ENCODE peak calls at places on chromosomes 6 and 20, in nine cellular contexts. W is right atrium auricular region, J is right cardiac atrium, P is suprapubic skin, V is fibroblast of lung, B is thyroid gland, O is WERI-Rb-1, C is gastrocnemius medialis, D is heart right ventricle. T is an unnamed sample.

GRCh38 chr20:58308680-58309527 is 611 bp upstream of the RAB22A start:
- DNase-seq in B (peak), W (peak), D (peak), J (peak), P (peak), V (peak), O (no peak), C (peak), T (no peak)

GRCh38 chr20:47782091-47782490 is 3.2 kb downstream of the SULF2 start:
- DNase-seq in B (no peak), D (no peak), J (no peak), W (no peak), O (no peak), C (no peak), V (no peak), P (no peak), T (no peak)

GRCh38 chr6:126432564-126432963 is 92.6 kb downstream of the CENPW start:
- DNase-seq in J (no peak), D (no peak), W (no peak), B (no peak), C (no peak), P (no peak), V (no peak), O (no peak), T (no peak)

GRCh38 chr6:73579851-73580246 is 59.0 kb upstream of the EEF1A1 start:
- DNase-seq in O (no peak), J (peak), P (no peak), D (no peak), C (no peak), V (peak), B (peak), W (no peak), T (no peak)

GRCh38 chr6:36139431-36139830 is 9.1 kb downstream of the MAPK13 start:
- DNase-seq in C (no peak), V (no peak), D (no peak), O (peak), B (no peak), P (no peak), W (no peak), J (no peak), T (no peak)

GRCh38 chr6:1916334-1916985 is 306.7 kb downstream of the FOXC1 start:
- DNase-seq in P (no peak), O (no peak), C (no peak), J (no peak), D (no peak), V (peak), B (no peak), W (no peak), T (no peak)

GRCh38 chr20:46954490-46955038 is 59.9 kb downstream of the EYA2 start:
- DNase-seq in W (no peak), B (no peak), V (peak), D (no peak), C (no peak), J (no peak), O (no peak), P (no peak), T (no peak)

GRCh38 chr6:156774872-156775405 is 2.2 kb upstream of the ARID1B start:
- DNase-seq in C (no peak), V (no peak), B (no peak), P (no peak), J (no peak), O (peak), W (no peak), D (no peak), T (no peak)

GRCh38 chr20:63596423-63596822 is 22.4 kb upstream of the HELZ2 start:
- DNase-seq in B (no peak), C (no peak), D (no peak), J (no peak), O (no peak), V (no peak), P (no peak), W (no peak), T (no peak)

GRCh38 chr6:109672204-109672603 is 18.8 kb downstream of the AK9 start:
- DNase-seq in C (no peak), P (no peak), W (no peak), V (peak), B (no peak), D (no peak), J (no peak), O (no peak), T (no peak)

GRCh38 chr6:109523478-109523877 is 40.5 kb upstream of the ZBTB24 start:
- DNase-seq in C (no peak), P (no peak), D (no peak), B (no peak), O (no peak), W (no peak), J (no peak), V (peak), T (no peak)

GRCh38 chr6:46651766-46652165 is 852 bp downstream of the CYP39A1 start:
- DNase-seq in C (no peak), D (no peak), O (no peak), V (no peak), P (no peak), J (no peak), W (no peak), B (no peak), T (no peak)

GRCh38 chr20:32507998-32508774 is 76.9 kb downstream of the NOL4L start:
- DNase-seq in O (no peak), P (no peak), D (no peak), B (no peak), C (no peak), V (no peak), J (no peak), W (no peak), T (no peak)

GRCh38 chr20:44586986-44587980 is 4.9 kb downstream of the PKIG start:
- DNase-seq in D (no peak), B (no peak), C (no peak), P (no peak), W (no peak), J (no peak), V (no peak), O (no peak), T (no peak)
- H3K27ac ChIP-seq in D (peak), B (no peak), C (peak), P (no peak), W (peak), J (peak), V (no peak), O (no peak), T (no peak)

DNA sequence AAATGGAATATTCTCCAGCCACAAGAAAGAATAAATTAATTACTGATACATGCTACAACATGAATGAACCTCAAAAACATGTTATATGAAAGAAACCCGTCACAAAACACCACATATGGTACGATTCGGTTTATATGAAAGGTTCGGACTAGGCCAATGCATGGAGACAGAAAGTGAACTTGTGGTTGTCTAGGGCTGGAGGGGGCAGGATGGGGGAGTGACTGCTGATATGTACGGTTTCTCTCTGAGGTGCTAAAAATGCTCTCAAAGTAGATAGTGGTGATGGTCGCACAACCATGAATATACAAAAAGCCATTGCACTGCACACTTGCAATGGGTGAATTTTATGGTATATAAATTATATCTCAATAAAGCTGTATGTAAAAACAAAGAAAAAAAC is 18.3 kb downstream of the AGPAT4 start:
- DNase-seq in P (no peak), O (no peak), D (no peak), J (no peak), C (no peak), W (no peak), B (no peak), V (no peak), T (no peak)
- H3K4me3 ChIP-seq in P (no peak), O (no peak), D (no peak), J (no peak), C (no peak), W (no peak), B (no peak), V (no peak), T (no peak)

GRCh38 chr6:68636710-68637470 is 1.8 kb downstream of the ADGRB3 start:
- DNase-seq in W (no peak), V (no peak), B (no peak), D (no peak), J (no peak), P (no peak), O (no peak), C (no peak), T (no peak)
- H3K27ac ChIP-seq in W (no peak), V (no peak), B (no peak), D (peak), J (no peak), P (no peak), O (no peak), C (no peak), T (peak)

DNA sequence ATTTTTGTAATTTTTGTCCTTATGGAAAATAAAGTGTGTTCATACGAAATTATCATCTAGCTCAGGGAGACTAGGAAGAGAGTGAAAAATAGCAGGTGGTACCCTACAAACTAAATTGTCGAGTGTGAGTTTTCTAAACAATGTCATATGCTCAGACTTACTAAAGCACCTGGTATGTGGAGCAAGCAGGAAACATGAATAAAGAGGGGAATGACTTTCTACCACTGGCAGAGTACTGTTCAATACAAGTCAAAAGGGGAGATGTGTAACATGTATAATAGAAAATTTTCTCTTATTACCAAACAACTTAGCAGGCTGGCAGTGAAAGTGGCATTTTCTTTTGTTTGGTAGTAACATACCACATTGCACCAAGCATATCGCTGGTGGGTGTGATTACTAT is 36.1 kb downstream of the CTNNBL1 start:
- DNase-seq in B (no peak), D (no peak), J (no peak), P (no peak), V (peak), C (no peak), W (no peak), O (no peak), T (no peak)
- H3K4me3 ChIP-seq in B (no peak), D (no peak), J (no peak), P (no peak), V (no peak), C (no peak), W (no peak), O (no peak), T (no peak)

GRCh38 chr6:25312703-25313102 is 33.5 kb downstream of the CARMIL1 start:
- DNase-seq in D (no peak), J (no peak), V (peak), B (no peak), W (no peak), C (no peak), O (no peak), P (no peak), T (no peak)
- H3K27ac ChIP-seq in D (peak), J (no peak), V (peak), B (no peak), W (peak), C (no peak), O (no peak), P (peak), T (no peak)

DNA sequence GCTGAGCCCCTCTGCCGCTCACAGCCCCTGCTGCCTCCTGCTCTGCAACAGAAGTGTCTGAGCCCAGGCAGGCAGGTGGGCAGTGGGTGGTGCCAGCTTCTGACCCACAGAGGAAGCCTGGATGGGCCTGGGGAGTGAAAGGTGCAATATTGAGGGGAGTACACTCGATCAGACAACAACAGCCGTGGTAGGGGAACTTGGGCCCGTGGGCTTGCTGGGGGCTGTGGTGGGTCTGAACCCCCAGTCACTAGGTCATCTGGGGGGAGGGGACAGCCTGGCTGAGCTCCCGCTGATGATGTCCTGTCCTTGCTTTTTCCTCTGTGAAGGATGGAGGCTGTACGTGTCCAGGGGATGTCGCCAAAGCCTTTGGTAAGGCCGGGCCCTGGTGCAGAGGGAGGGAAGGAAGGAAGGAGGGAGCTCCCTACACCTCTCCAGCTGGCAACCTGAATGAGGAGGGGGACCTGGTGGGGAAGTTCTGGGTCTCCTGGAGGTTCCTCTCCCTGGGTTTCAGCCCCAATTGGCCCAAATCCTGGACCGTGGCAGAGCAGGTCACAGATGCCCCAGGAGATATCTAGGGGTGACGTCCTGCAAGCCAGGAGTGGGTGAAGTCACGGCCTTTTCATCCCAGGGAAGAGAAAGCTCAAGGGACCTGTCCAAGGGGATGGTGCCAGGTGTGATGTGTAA is 47.2 kb downstream of the GMPR start:
- DNase-seq in C (no peak), O (no peak), V (no peak), D (no peak), P (no peak), J (no peak), W (no peak), B (no peak), T (no peak)
- H3K4me3 ChIP-seq in C (no peak), O (no peak), V (no peak), D (no peak), P (no peak), J (no peak), W (no peak), B (no peak), T (no peak)